ENCODE peak calls at places on chromosomes 5 and 9, in four cellular contexts. E is mesenchymal stem cell, V is A549, J is tibial artery. C is an unnamed sample. For H3K9me3, the result is how much of the 10 kb centered on the place peaks cover.

GRCh38 chr9:69970001-69970531 is 73.6 kb upstream of the MAMDC2 start:
- DNase-seq in E (no peak), V (no peak), J (no peak), C (no peak)

GRCh38 chr5:69517763-69518212 is 25.2 kb downstream of the OCLN start:
- DNase-seq in E (peak), V (no peak), J (no peak), C (no peak)

GRCh38 chr9:132802121-132802795 is 75.8 kb downstream of the AK8 start:
- DNase-seq in E (no peak), V (no peak), J (no peak), C (no peak)

GRCh38 chr5:83688321-83688720 is 32.3 kb downstream of the HAPLN1 start:
- DNase-seq in E (no peak), V (no peak), J (no peak), C (no peak)

GRCh38 chr9:81801190-81801589 is 111.8 kb upstream of the TLE1 start:
- DNase-seq in E (peak), V (no peak), J (no peak), C (peak)

GRCh38 chr9:20838218-20838617 is 154.2 kb downstream of the FOCAD start:
- DNase-seq in E (no peak), V (no peak), J (no peak), C (no peak)

GRCh38 chr9:128001411-128002298 is 20.9 kb upstream of the EEIG1 start:
- DNase-seq in E (peak), V (peak), J (no peak), C (peak)

GRCh38 chr5:96595300-96596090 is 66.7 kb upstream of the CAST start:
- DNase-seq in E (no peak), V (no peak), J (no peak), C (no peak)

DNA sequence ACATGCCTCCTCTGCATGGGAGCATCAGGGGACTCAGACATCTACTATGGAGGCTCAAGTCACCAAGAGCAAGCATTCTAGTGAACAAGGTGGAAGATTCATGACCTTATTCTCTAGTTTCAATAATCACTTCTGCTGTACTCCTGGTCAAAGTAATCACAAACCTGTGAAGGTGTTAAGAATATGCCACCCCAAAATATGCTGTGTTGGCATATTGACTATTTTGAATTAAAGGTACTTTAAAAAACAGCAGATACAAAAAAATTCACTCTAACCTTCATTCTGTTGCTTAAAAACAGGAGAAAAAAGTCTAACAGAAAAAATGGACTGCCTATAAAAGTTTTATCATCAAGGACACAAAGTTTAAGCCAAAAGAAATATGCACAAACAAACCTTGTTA is 607.8 kb upstream of the TYRP1 start:
- DNase-seq in E (no peak), V (no peak), J (no peak), C (no peak)
- H3K9me3 ChIP-seq in E (under half), V (under half), J (under half), C (under half)

GRCh38 chr5:85388752-85389151 is 1004.1 kb upstream of the EDIL3 start:
- DNase-seq in E (no peak), V (no peak), J (no peak), C (no peak)
- H3K9me3 ChIP-seq in E (under half), V (under half), J (under half), C (under half)

GRCh38 chr5:158039911-158040347 is 181.0 kb upstream of the CLINT1 start:
- DNase-seq in E (no peak), V (no peak), J (no peak), C (no peak)

DNA sequence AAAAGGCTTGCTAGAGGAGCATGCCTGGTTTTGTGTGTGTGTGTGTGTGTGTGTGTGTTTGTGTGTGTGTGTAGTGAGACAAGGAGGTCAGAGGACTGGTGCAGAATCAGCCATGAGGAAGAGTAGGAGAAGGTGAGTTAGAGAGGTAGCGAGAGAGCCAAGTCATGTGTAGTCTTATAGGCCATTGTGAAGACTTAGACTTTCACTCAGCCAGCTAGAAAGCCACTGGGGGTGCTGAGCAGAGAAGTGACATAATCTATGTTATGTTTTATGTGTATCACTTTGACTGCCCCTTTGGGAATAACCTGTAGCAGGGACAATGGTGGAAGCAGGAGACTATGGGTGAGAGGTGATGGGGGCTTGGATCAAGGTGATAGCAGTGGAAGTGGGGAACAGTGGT is 180.5 kb upstream of the CLINT1 start:
- DNase-seq in E (no peak), V (no peak), J (no peak), C (no peak)
- H3K9me3 ChIP-seq in E (under half), V (under half), J (under half), C (under half)

DNA sequence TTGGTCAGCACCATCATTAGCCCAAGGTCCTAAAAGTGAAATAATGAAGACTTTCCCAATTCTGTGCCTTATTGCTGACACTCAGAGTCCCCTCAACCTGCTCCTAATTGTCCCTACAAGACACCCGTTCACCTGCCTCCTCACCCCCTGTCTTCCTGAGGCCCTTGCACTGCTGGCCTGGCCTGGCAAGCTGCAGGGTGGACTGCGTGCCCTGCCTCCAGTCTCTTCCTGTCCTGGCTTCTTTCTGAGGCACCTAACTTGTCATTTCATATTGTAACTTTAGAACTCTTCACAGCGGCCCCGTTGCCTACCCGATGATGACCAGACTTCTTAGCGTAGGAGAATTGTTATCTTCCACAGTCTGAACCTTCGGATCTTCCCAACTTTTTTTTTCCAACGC is 153.9 kb downstream of the SMARCA2 start:
- DNase-seq in E (no peak), V (no peak), J (no peak), C (no peak)
- H3K9me3 ChIP-seq in E (under half), V (under half), J (under half), C (under half)

DNA sequence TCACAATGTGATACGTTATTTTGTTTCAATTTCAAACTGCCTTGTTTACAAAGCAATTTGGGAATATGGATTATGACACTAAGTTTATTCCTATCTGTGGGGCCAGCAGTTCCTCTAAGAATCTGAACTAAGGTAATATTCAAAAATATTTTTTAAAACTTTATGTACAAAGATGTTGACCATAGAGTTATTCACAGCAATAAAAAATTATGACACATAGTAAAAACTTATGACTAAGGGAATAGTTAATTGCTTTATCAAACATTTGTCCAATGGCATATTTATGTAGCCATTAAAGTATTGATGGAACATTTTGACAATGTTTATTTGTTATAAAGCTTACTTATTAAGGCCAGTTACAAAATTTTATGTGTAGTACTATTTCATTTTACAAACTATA is 73.4 kb upstream of the FREM1 start:
- DNase-seq in E (no peak), V (no peak), J (no peak), C (no peak)
- H3K9me3 ChIP-seq in E (under half), V (under half), J (under half), C (under half)

GRCh38 chr9:108057421-108058136 is 568.0 kb upstream of the KLF4 start:
- DNase-seq in E (peak), V (peak), J (peak), C (peak)

GRCh38 chr9:108056805-108057386 is 567.3 kb upstream of the KLF4 start:
- DNase-seq in E (peak), V (peak), J (no peak), C (no peak)

GRCh38 chr9:108058137-108058779 is 568.7 kb upstream of the KLF4 start:
- DNase-seq in E (no peak), V (no peak), J (no peak), C (no peak)

GRCh38 chr9:108062680-108063079 is 573.1 kb upstream of the KLF4 start:
- DNase-seq in E (no peak), V (no peak), J (no peak), C (no peak)

GRCh38 chr9:108060165-108060564 is 570.6 kb upstream of the KLF4 start:
- DNase-seq in E (no peak), V (no peak), J (no peak), C (no peak)
- H3K9me3 ChIP-seq in E (under half), V (under half), J (under half), C (under half)

DNA sequence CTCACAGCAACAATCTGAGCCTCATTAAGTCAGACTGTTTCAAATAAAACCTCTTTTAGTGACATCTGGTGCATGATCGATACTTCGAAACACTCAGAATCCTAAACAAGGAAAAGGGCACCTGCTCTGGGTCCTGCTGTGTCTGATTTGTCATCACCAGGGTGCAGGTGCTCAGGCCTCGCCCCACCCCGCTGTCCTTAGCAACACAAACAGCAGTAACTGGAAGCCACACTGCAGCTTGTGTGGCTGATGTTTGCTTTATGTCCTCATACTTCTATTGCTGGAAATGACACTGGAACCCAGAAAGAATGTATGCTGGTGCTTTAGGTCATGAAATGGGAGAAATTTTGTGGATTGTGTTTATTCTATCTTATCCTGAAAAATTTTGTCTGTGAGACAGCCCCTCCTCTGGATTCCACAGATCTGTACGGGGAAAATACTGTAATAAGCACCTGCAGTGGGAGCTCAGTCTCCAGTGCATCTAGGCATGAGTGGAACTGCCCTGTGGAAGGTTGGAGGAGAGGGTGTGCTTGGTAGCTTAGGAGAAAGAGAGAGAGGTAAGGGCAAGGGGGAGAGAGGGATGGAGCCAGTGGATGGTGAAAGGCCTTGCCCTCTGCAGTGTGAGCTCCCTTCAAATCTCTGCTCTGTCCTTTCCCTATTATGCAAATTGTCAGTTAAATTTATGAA is 284.2 kb downstream of the SMARCA2 start:
- DNase-seq in E (no peak), V (no peak), J (no peak), C (no peak)
- H3K9me3 ChIP-seq in E (under half), V (under half), J (under half), C (under half)

GRCh38 chr5:24864244-24864643 is 219.5 kb upstream of the CDH10 start:
- DNase-seq in E (no peak), V (no peak), J (no peak), C (no peak)
- H3K9me3 ChIP-seq in E (under half), V (under half), J (under half), C (under half)

GRCh38 chr5:3023678-3024077 is 272.2 kb upstream of the IRX2 start:
- DNase-seq in E (no peak), V (no peak), J (no peak), C (no peak)

GRCh38 chr5:3024541-3024940 is 273.1 kb upstream of the IRX2 start:
- DNase-seq in E (no peak), V (no peak), J (no peak), C (no peak)

GRCh38 chr5:3024126-3024525 is 272.6 kb upstream of the IRX2 start:
- DNase-seq in E (no peak), V (no peak), J (no peak), C (no peak)

GRCh38 chr5:3020426-3020825 is 268.9 kb upstream of the IRX2 start:
- DNase-seq in E (no peak), V (no peak), J (no peak), C (no peak)

GRCh38 chr5:3022665-3023064 is 271.2 kb upstream of the IRX2 start:
- DNase-seq in E (no peak), V (no peak), J (no peak), C (no peak)
- H3K9me3 ChIP-seq in E (under half), V (under half), J (under half), C (under half)

GRCh38 chr5:2391021-2391420 is 360.5 kb downstream of the IRX2 start:
- DNase-seq in E (no peak), V (no peak), J (no peak), C (no peak)
- H3K9me3 ChIP-seq in E (under half), V (under half), J (under half), C (under half)